ENCODE peak calls at places on chromosome 18, in four cellular contexts. One of them, this sample, is unnamed.

GRCh38 chr18:48318481-48318880 is 90.7 kb downstream of the ZBTB7C start:
- DNase-seq in left lung: no peak
- DNase-seq in GM12864: no peak
- DNase-seq in HL-60: no peak
- DNase-seq in this sample: no peak

GRCh38 chr18:47036298-47036874 is 965 bp upstream of the ELOA2 start:
- DNase-seq in left lung: no peak
- DNase-seq in GM12864: no peak
- DNase-seq in HL-60: no peak
- DNase-seq in this sample: peak

GRCh38 chr18:22921762-22922161 is 11.4 kb upstream of the RBBP8 start:
- DNase-seq in left lung: no peak
- DNase-seq in HL-60: no peak
- DNase-seq in GM12864: no peak
- DNase-seq in this sample: no peak

GRCh38 chr18:33596178-33596854 is 18.3 kb downstream of the ASXL3 start:
- DNase-seq in HL-60: no peak
- DNase-seq in left lung: no peak
- DNase-seq in GM12864: no peak
- DNase-seq in this sample: no peak

GRCh38 chr18:38790303-38790702 is 1224.7 kb upstream of the CELF4 start:
- DNase-seq in left lung: no peak
- DNase-seq in GM12864: no peak
- DNase-seq in HL-60: no peak
- DNase-seq in this sample: no peak

GRCh38 chr18:76465630-76466409 is 29.2 kb downstream of the ZNF516 start:
- DNase-seq in GM12864: no peak
- DNase-seq in HL-60: no peak
- DNase-seq in left lung: no peak
- DNase-seq in this sample: no peak

GRCh38 chr18:43271593-43272432 is 5.5 kb downstream of the SYT4 start:
- DNase-seq in left lung: no peak
- DNase-seq in GM12864: peak
- DNase-seq in HL-60: peak
- DNase-seq in this sample: peak

GRCh38 chr18:31661965-31662364 is 22.4 kb downstream of the B4GALT6 start:
- DNase-seq in HL-60: no peak
- DNase-seq in GM12864: no peak
- DNase-seq in left lung: no peak
- DNase-seq in this sample: no peak

GRCh38 chr18:32804126-32804888 is 31.5 kb upstream of the KLHL14 start:
- DNase-seq in HL-60: no peak
- DNase-seq in left lung: no peak
- DNase-seq in GM12864: no peak
- DNase-seq in this sample: no peak

GRCh38 chr18:11176416-11176815 is 27.0 kb upstream of the PIEZO2 start:
- DNase-seq in HL-60: no peak
- DNase-seq in left lung: no peak
- DNase-seq in GM12864: no peak
- DNase-seq in this sample: no peak

GRCh38 chr18:6363216-6363615 is 51.5 kb downstream of the L3MBTL4 start:
- DNase-seq in GM12864: peak
- DNase-seq in HL-60: no peak
- DNase-seq in left lung: no peak
- DNase-seq in this sample: peak

GRCh38 chr18:57275111-57275510 is 77.2 kb upstream of the ST8SIA3 start:
- DNase-seq in HL-60: no peak
- DNase-seq in left lung: no peak
- DNase-seq in GM12864: no peak
- DNase-seq in this sample: no peak

GRCh38 chr18:2948038-2948437 is 64.9 kb downstream of the LPIN2 start:
- DNase-seq in GM12864: no peak
- DNase-seq in HL-60: no peak
- DNase-seq in left lung: no peak
- DNase-seq in this sample: no peak

GRCh38 chr18:78983530-78983929 is 3.9 kb downstream of the SALL3 start:
- DNase-seq in GM12864: no peak
- DNase-seq in HL-60: no peak
- DNase-seq in left lung: no peak
- DNase-seq in this sample: no peak

GRCh38 chr18:37385846-37386435 is 179.7 kb downstream of the CELF4 start:
- DNase-seq in left lung: no peak
- DNase-seq in GM12864: no peak
- DNase-seq in HL-60: no peak
- DNase-seq in this sample: peak

GRCh38 chr18:64403784-64404498 is 255.1 kb upstream of the LINC00305 start:
- DNase-seq in left lung: no peak
- DNase-seq in GM12864: no peak
- DNase-seq in HL-60: no peak
- DNase-seq in this sample: no peak

GRCh38 chr18:48405108-48405507 is 4.1 kb downstream of the ZBTB7C start:
- DNase-seq in left lung: no peak
- DNase-seq in HL-60: no peak
- DNase-seq in GM12864: no peak
- DNase-seq in this sample: no peak

GRCh38 chr18:45997689-45998088 is 30.6 kb upstream of the EPG5 start:
- DNase-seq in HL-60: no peak
- DNase-seq in left lung: no peak
- DNase-seq in GM12864: no peak
- DNase-seq in this sample: peak

GRCh38 chr18:6414118-6414722 is 491 bp downstream of the L3MBTL4 start:
- DNase-seq in left lung: peak
- DNase-seq in HL-60: no peak
- DNase-seq in GM12864: no peak
- DNase-seq in this sample: peak

GRCh38 chr18:22191986-22192385 is 22.6 kb downstream of the GATA6 start:
- DNase-seq in GM12864: no peak
- DNase-seq in left lung: no peak
- DNase-seq in HL-60: no peak
- DNase-seq in this sample: no peak

GRCh38 chr18:77062518-77063003 is 70.0 kb downstream of the MBP start:
- DNase-seq in left lung: no peak
- DNase-seq in GM12864: peak
- DNase-seq in HL-60: no peak
- DNase-seq in this sample: no peak

GRCh38 chr18:907880-908512 is 3.3 kb downstream of the ADCYAP1 start:
- DNase-seq in HL-60: no peak
- DNase-seq in left lung: no peak
- DNase-seq in GM12864: no peak
- DNase-seq in this sample: peak

DNA sequence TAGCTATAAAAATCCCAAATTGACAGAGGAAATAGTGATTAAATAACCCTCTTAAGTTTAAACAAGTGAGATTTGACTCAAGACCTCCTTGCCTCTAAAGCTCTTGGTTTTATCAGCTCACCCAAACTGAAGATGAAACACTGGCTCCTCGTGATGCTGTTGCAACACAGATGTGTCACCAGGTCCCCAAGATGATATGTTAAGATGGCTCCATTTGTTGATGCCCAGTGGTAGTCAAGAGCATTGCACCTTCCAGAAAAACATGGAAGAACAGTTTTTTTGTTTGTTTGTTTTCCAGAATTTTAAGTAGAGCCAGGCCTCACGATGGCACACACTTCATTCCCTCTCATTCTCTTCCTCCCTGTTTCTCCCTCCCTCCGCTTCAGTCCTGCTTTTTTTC is 399.8 kb downstream of the TXNL1 start:
- DNase-seq in HL-60: peak
- DNase-seq in left lung: no peak
- DNase-seq in GM12864: no peak
- DNase-seq in this sample: no peak
- TF ChIP-seq CTCF in HL-60: no peak
- TF ChIP-seq CTCF in left lung: no peak
- TF ChIP-seq CTCF in GM12864: peak
- TF ChIP-seq CTCF in this sample: no peak

GRCh38 chr18:26406294-26406693 is 142.1 kb downstream of the KCTD1 start:
- DNase-seq in HL-60: no peak
- DNase-seq in GM12864: no peak
- DNase-seq in left lung: no peak
- DNase-seq in this sample: no peak

GRCh38 chr18:26403451-26403850 is 144.9 kb downstream of the KCTD1 start:
- DNase-seq in GM12864: no peak
- DNase-seq in left lung: no peak
- DNase-seq in HL-60: no peak
- DNase-seq in this sample: no peak

GRCh38 chr18:26406854-26407517 is 141.4 kb downstream of the KCTD1 start:
- DNase-seq in GM12864: no peak
- DNase-seq in HL-60: no peak
- DNase-seq in left lung: no peak
- DNase-seq in this sample: no peak

GRCh38 chr18:26407721-26408601 is 140.4 kb downstream of the KCTD1 start:
- DNase-seq in left lung: no peak
- DNase-seq in HL-60: no peak
- DNase-seq in GM12864: no peak
- DNase-seq in this sample: no peak

GRCh38 chr18:26405190-26405781 is 143.1 kb downstream of the KCTD1 start:
- DNase-seq in left lung: peak
- DNase-seq in HL-60: no peak
- DNase-seq in GM12864: no peak
- DNase-seq in this sample: peak
- TF ChIP-seq CTCF in left lung: peak
- TF ChIP-seq CTCF in HL-60: no peak
- TF ChIP-seq CTCF in GM12864: peak
- TF ChIP-seq CTCF in this sample: peak

GRCh38 chr18:41713969-41714700 is 240.9 kb upstream of the PIK3C3 start:
- DNase-seq in left lung: no peak
- DNase-seq in HL-60: no peak
- DNase-seq in GM12864: no peak
- DNase-seq in this sample: no peak
- TF ChIP-seq CTCF in left lung: no peak
- TF ChIP-seq CTCF in HL-60: no peak
- TF ChIP-seq CTCF in GM12864: no peak
- TF ChIP-seq CTCF in this sample: no peak

GRCh38 chr18:52340466-52341378 is 725 bp downstream of the DCC start:
- DNase-seq in left lung: no peak
- DNase-seq in HL-60: no peak
- DNase-seq in GM12864: no peak
- DNase-seq in this sample: no peak

GRCh38 chr18:52345428-52345827 is 5.4 kb downstream of the DCC start:
- DNase-seq in left lung: no peak
- DNase-seq in GM12864: no peak
- DNase-seq in HL-60: no peak
- DNase-seq in this sample: no peak

GRCh38 chr18:52343731-52344340 is 3.8 kb downstream of the DCC start:
- DNase-seq in GM12864: no peak
- DNase-seq in HL-60: no peak
- DNase-seq in left lung: no peak
- DNase-seq in this sample: no peak

GRCh38 chr18:52341617-52342381 is 1.8 kb downstream of the DCC start:
- DNase-seq in left lung: no peak
- DNase-seq in GM12864: no peak
- DNase-seq in HL-60: no peak
- DNase-seq in this sample: no peak

DNA sequence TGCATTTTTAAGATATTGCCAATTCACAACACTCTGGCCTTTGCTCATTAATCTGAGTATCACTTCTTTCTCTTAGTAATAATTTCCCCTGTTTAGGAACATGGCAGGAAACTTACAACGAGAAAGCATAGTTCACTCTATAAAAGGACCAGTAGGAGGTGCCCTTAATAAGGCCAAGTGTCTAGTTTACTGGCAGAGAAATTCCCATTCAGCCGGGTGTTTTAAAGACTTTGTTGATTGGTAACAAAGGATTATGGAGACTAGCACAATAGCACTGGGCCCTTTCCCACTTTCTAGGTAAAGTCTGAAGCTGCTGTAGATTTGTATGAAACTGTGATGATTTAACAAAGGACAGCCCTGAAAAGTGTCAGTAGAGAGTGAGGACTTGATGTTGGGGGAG is 3.1 kb downstream of the DCC start:
- DNase-seq in HL-60: no peak
- DNase-seq in GM12864: no peak
- DNase-seq in left lung: no peak
- DNase-seq in this sample: no peak
- TF ChIP-seq CTCF in HL-60: no peak
- TF ChIP-seq CTCF in GM12864: no peak
- TF ChIP-seq CTCF in left lung: no peak
- TF ChIP-seq CTCF in this sample: no peak

GRCh38 chr18:74965682-74966081 is 243.3 kb downstream of the PTGR3 start:
- DNase-seq in left lung: no peak
- DNase-seq in HL-60: no peak
- DNase-seq in GM12864: no peak
- DNase-seq in this sample: no peak

GRCh38 chr18:74963820-74964446 is 245.0 kb downstream of the PTGR3 start:
- DNase-seq in HL-60: peak
- DNase-seq in GM12864: peak
- DNase-seq in left lung: peak
- DNase-seq in this sample: peak
- TF ChIP-seq CTCF in HL-60: peak
- TF ChIP-seq CTCF in GM12864: peak
- TF ChIP-seq CTCF in left lung: peak
- TF ChIP-seq CTCF in this sample: peak

DNA sequence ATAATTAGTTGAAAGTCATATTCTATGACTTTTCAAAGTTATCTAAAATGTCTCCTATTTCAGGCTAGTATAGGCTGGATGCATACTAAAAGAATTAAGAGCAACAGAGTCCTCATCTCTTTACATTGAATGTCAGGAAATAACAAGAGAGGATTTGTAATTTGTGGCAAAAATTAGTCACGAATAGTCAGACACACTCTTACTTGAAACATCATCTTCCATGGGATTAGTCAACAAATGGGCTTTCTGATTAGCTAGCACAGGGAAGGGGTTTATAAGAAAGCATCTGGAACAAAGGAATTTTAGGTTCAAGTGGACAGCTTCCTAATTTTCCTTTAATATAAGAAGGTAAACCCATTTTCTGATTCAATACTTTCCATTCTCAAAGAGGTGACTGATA is 330.3 kb upstream of the MEX3C start:
- DNase-seq in HL-60: no peak
- DNase-seq in GM12864: no peak
- DNase-seq in left lung: no peak
- DNase-seq in this sample: no peak
- TF ChIP-seq CTCF in HL-60: no peak
- TF ChIP-seq CTCF in GM12864: no peak
- TF ChIP-seq CTCF in left lung: no peak
- TF ChIP-seq CTCF in this sample: no peak

DNA sequence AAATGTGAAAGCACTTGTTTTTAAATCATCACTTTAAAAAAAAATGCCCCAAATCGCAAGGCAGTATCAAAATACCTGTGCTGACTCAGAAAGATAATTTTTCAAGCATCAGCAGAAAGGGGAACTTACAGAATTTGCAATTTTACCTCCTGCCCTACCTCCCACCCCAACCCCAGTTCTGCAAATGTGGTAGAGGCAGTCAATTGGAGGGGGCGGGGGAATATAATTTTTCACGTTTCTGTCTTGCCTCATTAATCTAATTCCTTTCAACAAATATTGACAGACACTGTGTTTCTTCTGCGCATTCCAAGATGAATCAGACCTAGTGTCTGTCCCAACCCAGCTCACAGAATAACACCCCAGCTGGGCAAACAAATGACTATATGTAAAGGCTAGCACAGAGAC is 76.8 kb downstream of the ALPK2 start:
- DNase-seq in HL-60: no peak
- DNase-seq in left lung: no peak
- DNase-seq in GM12864: peak
- DNase-seq in this sample: peak
- TF ChIP-seq CTCF in HL-60: no peak
- TF ChIP-seq CTCF in left lung: no peak
- TF ChIP-seq CTCF in GM12864: no peak
- TF ChIP-seq CTCF in this sample: no peak

GRCh38 chr18:71327443-71328120 is 1038.7 kb downstream of the SOCS6 start:
- DNase-seq in left lung: no peak
- DNase-seq in GM12864: no peak
- DNase-seq in HL-60: no peak
- DNase-seq in this sample: no peak
- TF ChIP-seq CTCF in left lung: no peak
- TF ChIP-seq CTCF in GM12864: no peak
- TF ChIP-seq CTCF in HL-60: no peak
- TF ChIP-seq CTCF in this sample: no peak